ENCODE peak calls at places on chromosomes 7 and 10, in seven cellular contexts. L, D, I, F, C, B and R are unnamed samples. For H3K4me1, the result is how much of the 10 kb centered on the place peaks cover.

GRCh38 chr7:18890885-18891621 is 226.4 kb downstream of the TWIST1 start:
- DNase-seq in I (no peak), F (no peak), B (peak), L (no peak), D (no peak), C (no peak), R (no peak)

GRCh38 chr7:6160191-6160623 is 112.2 kb downstream of the CYTH3 start:
- DNase-seq in I (no peak), F (peak), C (no peak), L (peak), D (peak), B (peak), R (peak)

GRCh38 chr10:115005771-115006170 is 67.8 kb downstream of the TRUB1 start:
- DNase-seq in F (no peak), I (no peak), B (no peak), L (no peak), C (no peak), D (no peak), R (no peak)

GRCh38 chr10:30559118-30559684 is 70.4 kb downstream of the LYZL2 start:
- DNase-seq in I (no peak), B (no peak), L (no peak), D (no peak), C (no peak), F (no peak), R (no peak)

GRCh38 chr7:93228302-93228701 is 2.0 kb upstream of the HEPACAM2 start:
- DNase-seq in D (peak), F (peak), L (peak), I (peak), C (peak), B (peak), R (no peak)

GRCh38 chr7:44388089-44388970 is 62.9 kb upstream of the CAMK2B start:
- DNase-seq in D (no peak), I (no peak), F (no peak), C (no peak), L (no peak), B (no peak), R (no peak)

GRCh38 chr7:127487381-127487780 is 94.9 kb upstream of the ZNF800 start:
- DNase-seq in L (no peak), B (no peak), D (no peak), F (no peak), C (no peak), I (no peak), R (no peak)

GRCh38 chr10:34092891-34093290 is 722.2 kb downstream of the PARD3 start:
- DNase-seq in C (no peak), F (no peak), L (peak), B (no peak), I (no peak), D (peak), R (no peak)

GRCh38 chr10:8927705-8928104 is 873.2 kb downstream of the GATA3 start:
- DNase-seq in L (no peak), B (no peak), I (no peak), C (no peak), D (peak), F (no peak), R (peak)

GRCh38 chr7:137768371-137768770 is 78.4 kb downstream of the DGKI start:
- DNase-seq in D (peak), C (no peak), F (no peak), I (no peak), L (peak), B (peak), R (no peak)

GRCh38 chr7:133742709-133743538 is 384.2 kb upstream of the LRGUK start:
- DNase-seq in B (peak), I (no peak), D (peak), L (peak), F (peak), C (no peak), R (no peak)

GRCh38 chr7:139254728-139255127 is 23.7 kb downstream of the UBN2 start:
- DNase-seq in C (no peak), I (no peak), F (no peak), B (no peak), D (no peak), L (no peak), R (no peak)

GRCh38 chr7:81719865-81720264 is 50.0 kb downstream of the HGF start:
- DNase-seq in C (no peak), B (peak), F (no peak), I (no peak), L (peak), D (no peak), R (no peak)

GRCh38 chr7:159098795-159099194 is 45.9 kb downstream of the VIPR2 start:
- DNase-seq in D (no peak), B (no peak), C (no peak), F (peak), I (no peak), L (no peak), R (no peak)

GRCh38 chr10:103445767-103446567 is 6.2 kb downstream of the CALHM2 start:
- DNase-seq in L (peak), B (peak), D (no peak), I (no peak), C (no peak), F (no peak), R (no peak)

GRCh38 chr7:156470399-156471320 is 169.9 kb upstream of the RNF32 start:
- DNase-seq in C (no peak), I (no peak), D (no peak), F (no peak), B (no peak), L (no peak), R (no peak)

GRCh38 chr10:121618906-121619305 is 20.7 kb upstream of the FGFR2 start:
- DNase-seq in B (no peak), F (no peak), C (no peak), D (no peak), I (no peak), L (no peak), R (no peak)

GRCh38 chr10:122112021-122112616 is 123.2 kb downstream of the TACC2 start:
- DNase-seq in F (peak), I (peak), B (peak), C (no peak), D (no peak), L (peak), R (no peak)

GRCh38 chr10:132062641-132063390 is 2.9 kb upstream of the JAKMIP3 start:
- DNase-seq in C (no peak), L (no peak), I (no peak), B (no peak), F (no peak), D (no peak), R (no peak)

GRCh38 chr7:101546308-101546936 is 82.7 kb downstream of the MYL10 start:
- DNase-seq in L (no peak), D (no peak), I (no peak), B (no peak), C (no peak), F (no peak), R (no peak)

GRCh38 chr10:133422821-133423771 is 1.3 kb downstream of the SPRN start:
- DNase-seq in I (no peak), B (no peak), C (no peak), D (no peak), F (peak), L (peak), R (no peak)
- TF ChIP-seq EZH2 in I (no peak), B (no peak), C (no peak), D (no peak), F (no peak), L (no peak), R (no peak)

DNA sequence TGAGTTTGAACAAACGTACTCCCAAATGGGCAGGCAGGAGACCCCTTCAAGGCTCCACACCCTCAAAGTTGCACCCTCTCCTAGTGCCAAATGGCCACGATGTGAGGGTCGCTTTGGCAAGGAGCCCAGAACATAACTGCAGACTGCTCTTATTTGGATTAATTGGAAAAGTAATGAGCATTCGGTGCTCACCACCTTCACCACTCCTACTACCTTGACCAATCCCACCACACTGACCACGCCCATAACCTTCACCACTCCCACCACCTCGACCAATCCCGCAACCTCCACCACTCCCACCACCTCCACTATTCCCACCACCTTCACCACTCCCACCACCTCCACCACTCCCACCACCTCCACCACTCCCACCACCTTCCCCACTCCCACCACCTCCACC is 94.7 kb upstream of the PAX2 start:
- DNase-seq in F (no peak), I (no peak), L (no peak), B (no peak), C (no peak), D (no peak), R (no peak)
- H3K4me1 ChIP-seq in F (under half), I (under half), L (under half), B (under half), C (under half), D (under half), R (under half)

DNA sequence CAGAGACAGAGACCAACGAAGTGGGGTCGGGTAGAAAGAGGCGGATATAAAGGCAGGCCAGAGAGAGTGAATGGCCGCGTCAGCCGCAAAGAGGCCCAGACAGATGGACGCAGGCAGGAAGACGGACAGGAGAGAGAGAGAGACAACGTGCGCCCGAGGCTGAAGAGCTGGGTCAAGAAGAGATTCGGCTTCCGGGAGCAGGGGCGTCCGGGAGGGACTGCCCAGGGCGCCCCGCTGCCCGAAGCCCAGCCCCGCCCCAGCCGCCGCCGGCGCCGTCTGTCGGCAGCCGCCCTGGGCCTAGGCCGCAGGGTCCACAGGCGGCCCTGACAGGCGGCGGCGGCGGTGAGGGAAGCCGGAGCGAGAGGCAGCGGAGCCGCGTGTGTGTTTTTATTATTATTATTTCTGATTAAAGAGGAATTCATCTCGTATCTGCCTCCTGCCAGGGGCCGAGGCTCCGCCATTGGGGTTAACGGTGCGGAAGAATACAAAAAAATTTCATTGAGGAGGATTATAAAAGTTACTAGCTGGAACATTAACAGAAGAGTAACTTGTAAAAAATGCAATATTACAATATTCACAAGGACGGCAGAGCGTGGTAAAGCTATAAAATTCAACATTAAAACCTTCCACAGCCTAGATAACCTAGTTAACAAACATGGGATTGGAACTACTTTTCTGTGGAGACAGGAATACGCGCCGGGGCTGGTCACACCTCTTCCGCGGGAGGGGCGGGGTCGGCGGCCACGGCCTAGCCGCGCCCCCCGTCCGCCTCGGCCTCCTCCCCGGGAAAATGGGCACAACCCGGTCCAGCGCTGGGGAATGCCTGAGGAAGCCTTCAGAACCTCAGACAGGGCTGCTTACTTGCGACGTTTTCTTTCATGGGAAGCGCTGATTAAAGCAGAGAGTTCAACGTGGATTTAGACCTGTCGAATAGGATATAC is 29.7 kb upstream of the PAX2 start:
- DNase-seq in L (no peak), B (no peak), D (no peak), F (no peak), C (no peak), I (no peak), R (no peak)
- TF ChIP-seq EZH2 in L (peak), B (peak), D (peak), F (peak), C (peak), I (no peak), R (no peak)

GRCh38 chr7:2870471-2870941 is 26.4 kb upstream of the GNA12 start:
- DNase-seq in D (peak), L (peak), B (peak), F (peak), C (no peak), I (peak), R (peak)

GRCh38 chr7:2876031-2876862 is 32.1 kb upstream of the GNA12 start:
- DNase-seq in F (no peak), I (no peak), L (peak), C (no peak), D (peak), B (peak), R (no peak)

GRCh38 chr7:2873686-2874551 is 29.8 kb upstream of the GNA12 start:
- DNase-seq in C (no peak), B (peak), L (peak), I (peak), D (peak), F (peak), R (peak)

GRCh38 chr7:2872296-2872874 is 28.3 kb upstream of the GNA12 start:
- DNase-seq in C (no peak), L (no peak), D (no peak), F (no peak), I (no peak), B (no peak), R (no peak)

DNA sequence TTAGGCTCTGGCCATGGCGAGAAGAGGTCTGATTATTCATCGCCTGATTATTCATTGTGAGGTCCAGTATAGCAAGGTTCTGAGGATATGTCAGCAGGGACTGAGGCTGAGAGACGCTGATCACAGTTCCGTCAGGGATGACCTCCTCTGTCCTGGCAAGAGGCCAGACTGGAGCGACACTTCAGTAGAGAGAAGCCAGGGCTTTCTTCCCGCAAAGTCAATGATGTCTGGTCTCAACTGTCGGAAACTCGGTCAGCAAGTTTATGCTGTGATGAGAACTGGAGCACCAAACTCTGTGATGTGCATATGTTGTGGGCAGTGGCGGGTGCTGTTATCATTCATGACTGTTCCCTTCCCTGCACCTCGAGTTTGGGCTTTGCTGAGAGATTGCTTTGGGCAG is 29.0 kb upstream of the GNA12 start:
- DNase-seq in B (no peak), L (no peak), D (no peak), I (no peak), C (no peak), F (no peak), R (no peak)
- H3K4me1 ChIP-seq in B (under half), L (under half), D (under half), I (under half), C (under half), F (under half), R (under half)

GRCh38 chr7:74267756-74268565 is 13.8 kb upstream of the RFC2 start:
- DNase-seq in D (no peak), I (no peak), B (no peak), L (no peak), F (no peak), C (no peak), R (no peak)

GRCh38 chr7:74269757-74270277 is 15.6 kb upstream of the RFC2 start:
- DNase-seq in L (peak), I (peak), B (peak), F (peak), C (peak), D (peak), R (peak)

GRCh38 chr7:74271742-74272141 is 17.5 kb upstream of the CLIP2 start:
- DNase-seq in B (no peak), F (no peak), I (no peak), L (no peak), C (peak), D (no peak), R (no peak)

GRCh38 chr7:74275401-74275881 is 13.8 kb upstream of the CLIP2 start:
- DNase-seq in B (no peak), I (no peak), C (no peak), F (no peak), D (no peak), L (no peak), R (no peak)

GRCh38 chr7:74272305-74273038 is 16.7 kb upstream of the CLIP2 start:
- DNase-seq in I (no peak), D (peak), F (peak), C (no peak), L (peak), B (peak), R (peak)
- TF ChIP-seq EZH2 in I (no peak), D (no peak), F (no peak), C (no peak), L (no peak), B (no peak), R (no peak)

GRCh38 chr7:94298943-94299342 is 95.8 kb upstream of the COL1A2 start:
- DNase-seq in I (no peak), D (no peak), F (no peak), C (no peak), B (peak), L (peak), R (no peak)

GRCh38 chr7:94296886-94297285 is 97.8 kb upstream of the COL1A2 start:
- DNase-seq in F (no peak), L (peak), D (no peak), I (no peak), B (no peak), C (no peak), R (no peak)

GRCh38 chr7:94301024-94301588 is 93.6 kb upstream of the COL1A2 start:
- DNase-seq in F (peak), L (peak), D (peak), I (peak), C (no peak), B (peak), R (peak)

GRCh38 chr7:94297397-94297838 is 97.3 kb upstream of the COL1A2 start:
- DNase-seq in D (peak), B (peak), C (no peak), L (peak), I (no peak), F (peak), R (no peak)

DNA sequence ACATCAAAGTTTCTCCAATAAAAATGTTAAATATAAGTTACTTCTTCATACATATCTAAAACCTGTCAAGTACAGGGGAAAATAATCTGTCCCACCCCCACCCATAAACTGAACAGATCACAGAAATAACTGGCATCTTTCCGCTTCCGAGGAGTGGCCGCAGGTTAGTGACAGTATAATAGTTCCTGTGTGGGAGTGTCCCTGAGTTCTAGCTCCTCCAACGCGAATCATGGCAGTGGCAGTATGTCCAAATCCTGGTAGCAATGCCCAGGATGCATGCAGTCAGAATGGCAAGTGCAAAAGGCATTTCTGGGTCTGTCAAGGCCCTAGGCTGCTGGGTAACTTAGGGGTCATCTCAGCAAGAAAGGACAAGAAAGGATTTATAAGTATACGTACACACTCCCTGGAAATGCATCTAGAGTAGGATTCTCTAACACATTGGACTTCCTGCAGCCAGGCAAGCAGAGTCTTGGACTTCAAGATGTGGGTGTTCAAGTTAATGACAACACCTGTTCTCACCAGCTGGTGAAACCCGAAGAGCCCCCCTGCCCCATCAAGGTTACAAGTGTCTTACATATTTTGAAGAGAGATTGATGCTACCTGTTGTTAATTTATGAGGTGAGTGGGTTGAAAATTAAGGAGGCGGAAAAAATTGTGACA is 94.4 kb upstream of the COL1A2 start:
- DNase-seq in C (no peak), I (no peak), B (no peak), F (no peak), L (peak), D (no peak), R (no peak)
- H3K4me1 ChIP-seq in C (under half), I (under half), B (half or more), F (half or more), L (half or more), D (under half), R (under half)

DNA sequence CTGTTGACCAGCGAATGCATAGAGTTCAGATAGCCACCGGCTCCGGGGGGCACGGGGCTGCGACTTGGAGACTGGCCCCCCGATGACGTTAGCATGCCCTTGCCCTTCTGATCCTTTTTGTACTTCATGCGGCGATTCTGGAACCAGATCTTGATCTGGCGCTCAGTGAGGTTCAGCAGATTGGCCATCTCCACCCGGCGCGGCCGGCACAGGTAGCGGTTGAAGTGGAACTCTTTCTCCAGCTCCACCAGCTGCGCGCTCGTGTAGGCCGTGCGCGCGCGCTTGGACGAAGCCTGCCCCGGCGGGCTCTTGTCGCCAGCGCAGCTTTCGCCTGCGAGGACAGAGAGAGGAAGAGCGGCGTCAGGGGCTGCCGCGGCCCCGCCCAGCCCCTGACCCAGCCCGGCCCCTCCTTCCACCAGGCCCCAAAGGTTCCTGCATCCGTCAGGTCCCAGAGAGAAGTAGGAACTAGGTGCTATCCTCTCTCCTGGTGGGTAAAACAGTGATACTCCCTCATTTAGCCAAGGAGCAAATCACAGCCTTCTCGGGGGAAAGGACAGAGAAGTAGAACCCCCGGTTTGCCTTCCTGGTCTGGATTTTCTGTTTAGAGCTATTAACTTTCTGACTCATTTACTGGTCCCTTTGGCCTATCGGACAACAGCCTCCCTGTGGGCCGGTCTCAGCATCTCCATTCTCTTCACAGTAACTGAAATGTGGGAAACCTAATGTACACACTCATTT is 6.1 kb upstream of the HOXA2 start:
- DNase-seq in L (peak), I (no peak), F (no peak), B (peak), C (no peak), D (peak), R (no peak)
- TF ChIP-seq EZH2 in L (no peak), I (no peak), F (no peak), B (no peak), C (no peak), D (no peak), R (no peak)